ENCODE peak calls at places on chromosome 14, in six cellular contexts. H is OCI-LY7, W is GM23338, R is HCT116, F is MM.1S, Q is mesendoderm. I is an unnamed sample.

GRCh38 chr14:73759183-73759713 is 45.1 kb upstream of the PNMA1 start:
- DNase-seq in F (peak; percentile 41), R (no peak), Q (no peak), W (peak; percentile 15), H (peak; percentile 66), I (peak; percentile 87)

GRCh38 chr14:64298773-64299172 is 4.6 kb upstream of the ESR2 start:
- DNase-seq in H (peak; percentile 25), R (no peak), F (peak; percentile 9), W (peak; percentile 33), Q (no peak), I (no peak)

GRCh38 chr14:21095430-21096205 is 2.8 kb downstream of the ZNF219 start:
- DNase-seq in R (no peak), Q (peak; percentile 61), H (no peak), W (peak; percentile 70), F (no peak), I (peak; percentile 23)

GRCh38 chr14:91155626-91156089 is 41.8 kb downstream of the DGLUCY start:
- DNase-seq in F (no peak), Q (no peak), H (no peak), W (no peak), R (no peak), I (no peak)

GRCh38 chr14:99507860-99508640 is 26.8 kb downstream of the CCNK start:
- DNase-seq in W (no peak), H (no peak), Q (no peak), R (no peak), F (no peak), I (no peak)

GRCh38 chr14:61217516-61217915 is 63.6 kb downstream of the TMEM30B start:
- DNase-seq in W (no peak), R (no peak), H (no peak), Q (no peak), F (no peak), I (no peak)

GRCh38 chr14:51564986-51565604 is 86.6 kb upstream of the FRMD6 start:
- DNase-seq in H (no peak), F (no peak), R (no peak), W (no peak), Q (no peak), I (no peak)

GRCh38 chr14:29896354-29896768 is 31.3 kb downstream of the PRKD1 start:
- DNase-seq in W (no peak), R (no peak), H (no peak), F (no peak), Q (no peak), I (no peak)

GRCh38 chr14:37429618-37430017 is 165.4 kb downstream of the FOXA1 start:
- DNase-seq in Q (no peak), H (no peak), W (no peak), F (no peak), R (no peak), I (no peak)

GRCh38 chr14:99736600-99737371 is 52.7 kb downstream of the CYP46A1 start:
- DNase-seq in H (no peak), F (no peak), R (no peak), Q (no peak), W (no peak), I (peak; percentile 57)

GRCh38 chr14:101075025-101075800 is 171.7 kb upstream of the RTL1 start:
- DNase-seq in F (no peak), R (no peak), Q (no peak), W (no peak), H (no peak), I (no peak)

GRCh38 chr14:92040431-92041040 is 677 bp upstream of the TRIP11 start:
- DNase-seq in R (peak; percentile 12), H (peak; percentile 48), W (peak; percentile 21), Q (peak; percentile 62), F (peak; percentile 58), I (no peak)

GRCh38 chr14:68233385-68233784 is 413.8 kb downstream of the RAD51B start:
- DNase-seq in H (no peak), F (no peak), W (no peak), Q (no peak), R (no peak), I (no peak)

GRCh38 chr14:91415794-91416743 is 1.6 kb downstream of the CCDC88C start:
- DNase-seq in R (no peak), W (peak; percentile 51), F (peak; percentile 81), Q (no peak), H (peak; percentile 90), I (no peak)

GRCh38 chr14:93759781-93760307 is 28.4 kb downstream of the PRIMA1 start:
- DNase-seq in F (no peak), Q (no peak), W (no peak), H (no peak), R (no peak), I (peak; percentile 33)

GRCh38 chr14:103094406-103095209 is at the start of gene EXOC3L4:
- DNase-seq in H (no peak), W (no peak), Q (no peak), R (no peak), F (no peak), I (peak; percentile 18)

GRCh38 chr14:63896278-63896720 is 43.5 kb downstream of the SYNE2 start:
- DNase-seq in Q (no peak), F (no peak), H (no peak), W (no peak), R (peak; percentile 12), I (peak; percentile 87)

GRCh38 chr14:30345511-30345910 is 213.4 kb upstream of the G2E3 start:
- DNase-seq in Q (no peak), H (no peak), R (no peak), F (no peak), W (no peak), I (no peak)

GRCh38 chr14:97185186-97185585 is 388.0 kb downstream of the VRK1 start:
- DNase-seq in F (no peak), H (peak; percentile 2), Q (peak; percentile 46), R (no peak), W (peak; percentile 48), I (no peak)

GRCh38 chr14:96060161-96060933 is 21.2 kb downstream of the C14orf132 start:
- DNase-seq in H (no peak), F (no peak), W (no peak), R (no peak), Q (no peak), I (no peak)

GRCh38 chr14:100173353-100173752 is 13.9 kb upstream of the DEGS2 start:
- DNase-seq in Q (no peak), F (no peak), W (peak; percentile 35), H (no peak), R (no peak), I (no peak)

GRCh38 chr14:92516966-92517350 is 3.4 kb downstream of the RIN3 start:
- DNase-seq in Q (no peak), H (no peak), F (no peak), R (no peak), W (no peak), I (no peak)

GRCh38 chr14:99945732-99946651 is 119.2 kb upstream of the EVL start:
- DNase-seq in W (no peak), H (no peak), R (no peak), F (peak; percentile 80), Q (no peak), I (no peak)

GRCh38 chr14:22820731-22821130 is 5.5 kb upstream of the SLC7A7 start:
- DNase-seq in F (no peak), W (peak; percentile 59), H (no peak), Q (peak; percentile 88), R (no peak), I (no peak)
- H3K4me1 ChIP-seq in F (peaks cover 15% of the 10 kb centered on the region), W (peaks cover 44% of the 10 kb centered on the region), H (peaks cover 78% of the 10 kb centered on the region), Q (peaks cover 16% of the 10 kb centered on the region), R (peaks cover 7% of the 10 kb centered on the region), I (peaks cover 34% of the 10 kb centered on the region)

GRCh38 chr14:104176611-104177010 is 38.2 kb downstream of the KIF26A start:
- DNase-seq in Q (no peak), F (no peak), H (no peak), W (no peak), R (no peak), I (no peak)

GRCh38 chr14:104174051-104174450 is 35.7 kb downstream of the KIF26A start:
- DNase-seq in Q (no peak), H (no peak), R (no peak), F (no peak), W (no peak), I (no peak)

GRCh38 chr14:104177411-104177810 is 39.0 kb downstream of the KIF26A start:
- DNase-seq in Q (no peak), R (no peak), H (no peak), W (no peak), F (no peak), I (no peak)

GRCh38 chr14:104175041-104175440 is 36.7 kb downstream of the KIF26A start:
- DNase-seq in H (no peak), F (no peak), Q (no peak), R (no peak), W (no peak), I (no peak)

DNA sequence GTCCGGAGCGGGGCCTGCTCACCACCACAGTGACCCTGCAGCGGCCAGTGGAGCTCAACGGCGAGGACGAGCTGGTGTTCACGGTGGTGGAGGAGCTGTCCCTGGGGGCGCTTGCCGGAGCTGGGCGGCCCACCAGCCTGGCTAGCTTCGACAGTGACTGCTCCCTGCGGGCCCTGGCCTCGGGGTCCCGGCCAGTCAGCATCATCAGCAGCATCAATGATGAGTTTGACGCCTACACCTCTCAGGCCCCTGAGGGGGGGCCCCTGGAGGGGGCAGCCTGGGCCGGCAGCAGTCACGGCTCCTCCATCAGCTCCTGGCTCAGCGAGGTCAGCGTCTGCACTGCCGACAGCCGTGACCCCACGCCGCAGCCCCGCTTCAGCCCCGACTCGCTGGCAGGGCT is 37.4 kb downstream of the KIF26A start:
- DNase-seq in Q (no peak), H (no peak), R (no peak), F (no peak), W (no peak), I (no peak)
- H3K4me1 ChIP-seq in Q (peaks cover under 1% of the 10 kb centered on the region), H (no peaks in the 10 kb centered on the region), R (no peaks in the 10 kb centered on the region), F (no peaks in the 10 kb centered on the region), W (peaks cover 5% of the 10 kb centered on the region), I (peaks cover 17% of the 10 kb centered on the region)

GRCh38 chr14:31993521-31993941 is 83.6 kb upstream of the ARHGAP5 start:
- DNase-seq in W (no peak), H (no peak), R (no peak), F (no peak), Q (no peak), I (no peak)
- H3K4me1 ChIP-seq in W (peaks cover 15% of the 10 kb centered on the region), H (no peaks in the 10 kb centered on the region), R (peaks cover 7% of the 10 kb centered on the region), F (no peaks in the 10 kb centered on the region), Q (peaks cover 2% of the 10 kb centered on the region), I (no peaks in the 10 kb centered on the region)

GRCh38 chr14:55126932-55127490 is 2.0 kb upstream of the LGALS3 start:
- DNase-seq in R (no peak), H (no peak), W (no peak), Q (no peak), F (no peak), I (no peak)

GRCh38 chr14:55128386-55129085 is 516 bp upstream of the LGALS3 start:
- DNase-seq in R (no peak), Q (no peak), H (no peak), W (no peak), F (no peak), I (no peak)

GRCh38 chr14:55129086-55129427 is at the start of gene LGALS3:
- DNase-seq in H (no peak), F (peak; percentile 48), Q (peak; percentile 51), R (no peak), W (peak; percentile 78), I (peak; percentile 85)

GRCh38 chr14:55126089-55126488 is 3.0 kb upstream of the LGALS3 start:
- DNase-seq in H (no peak), F (no peak), Q (no peak), W (no peak), R (no peak), I (no peak)

DNA sequence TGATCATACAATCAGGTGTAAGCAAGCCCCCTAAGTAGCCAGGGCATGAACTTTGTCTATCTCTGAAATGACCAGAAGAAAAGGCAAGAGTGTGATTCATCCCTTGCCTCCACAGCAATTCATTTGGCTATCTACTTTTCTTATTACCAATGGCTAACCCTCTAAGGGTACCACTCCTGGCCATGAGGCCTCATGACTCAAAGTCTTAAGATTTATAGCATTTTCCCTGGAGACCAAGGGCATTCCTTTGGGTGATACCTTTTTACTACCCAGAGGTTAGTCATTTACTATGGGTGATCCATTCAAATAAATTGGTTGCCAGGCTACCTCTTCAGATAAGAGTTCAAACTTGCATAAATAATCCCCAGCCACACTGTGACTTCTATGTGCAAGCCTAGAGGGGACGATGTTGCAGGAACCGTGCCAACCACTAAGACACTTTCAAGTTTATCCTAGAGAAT is 1.5 kb upstream of the LGALS3 start:
- DNase-seq in Q (no peak), W (no peak), F (no peak), H (no peak), R (no peak), I (no peak)
- H3K4me1 ChIP-seq in Q (no peaks in the 10 kb centered on the region), W (peaks cover 2% of the 10 kb centered on the region), F (no peaks in the 10 kb centered on the region), H (no peaks in the 10 kb centered on the region), R (peaks cover 38% of the 10 kb centered on the region), I (peaks cover 37% of the 10 kb centered on the region)

I was measured in heart right ventricle.